ENCODE peak calls at places on chromosomes 1 and 21, in ten cellular contexts. I is Caco-2, D is fibroblast of villous mesenchyme, L is GM12865, X is lower leg skin, W is vagina, U is cardiac fibroblast, K is sigmoid colon, F is fibroblast of mammary gland, P is epithelial cell of esophagus. T is an unnamed sample.

GRCh38 chr1:97433520-97434175 is 487.2 kb downstream of the DPYD start:
- DNase-seq in D (peak), U (peak), I (no peak), K (no peak), X (no peak), F (peak), W (no peak), L (no peak), P (peak), T (no peak)

GRCh38 chr1:14365226-14365994 is 233.1 kb upstream of the KAZN start:
- DNase-seq in W (no peak), U (peak), L (no peak), D (no peak), I (no peak), K (no peak), F (peak), X (no peak), P (no peak), T (no peak)

GRCh38 chr1:34970829-34971228 is 14.3 kb downstream of the TMEM35B start:
- DNase-seq in D (no peak), I (no peak), U (no peak), P (no peak), W (no peak), K (no peak), X (no peak), F (no peak), L (no peak), T (no peak)

GRCh38 chr1:154463512-154463990 is 38.5 kb upstream of the TDRD10 start:
- DNase-seq in D (no peak), W (no peak), K (peak), X (peak), U (no peak), L (peak), P (no peak), I (no peak), F (no peak), T (no peak)

GRCh38 chr1:113507552-113508214 is 117.4 kb downstream of the MAGI3 start:
- DNase-seq in L (no peak), D (no peak), I (no peak), K (no peak), W (no peak), U (no peak), P (no peak), X (no peak), F (no peak), T (no peak)

GRCh38 chr1:65119951-65120350 is 28.1 kb upstream of the AK4 start:
- DNase-seq in L (no peak), U (no peak), P (no peak), D (no peak), X (no peak), W (no peak), F (no peak), I (no peak), K (no peak), T (no peak)

GRCh38 chr1:243525085-243525487 is 269.2 kb downstream of the SDCCAG8 start:
- DNase-seq in K (no peak), I (no peak), D (peak), F (peak), U (peak), W (no peak), X (no peak), P (peak), L (no peak), T (no peak)

GRCh38 chr1:211133393-211133840 is 531 bp downstream of the KCNH1 start:
- DNase-seq in L (no peak), W (no peak), D (no peak), K (peak), I (no peak), P (no peak), U (no peak), X (no peak), F (no peak), T (peak)

GRCh38 chr21:43001316-43001715 is 27.0 kb downstream of the PKNOX1 start:
- DNase-seq in P (no peak), K (peak), F (no peak), U (no peak), X (no peak), W (no peak), D (peak), L (no peak), I (no peak), T (no peak)

GRCh38 chr1:12359734-12360133 is 129.9 kb downstream of the VPS13D start:
- DNase-seq in P (no peak), W (no peak), I (peak), U (peak), D (peak), L (no peak), K (no peak), F (no peak), X (no peak), T (no peak)

GRCh38 chr1:34822202-34822601 is 29.4 kb downstream of the GJA4 start:
- DNase-seq in P (no peak), K (no peak), L (no peak), U (no peak), F (no peak), D (no peak), I (no peak), W (no peak), X (no peak), T (no peak)

GRCh38 chr1:213457097-213457680 is 406.1 kb downstream of the RPS6KC1 start:
- DNase-seq in F (no peak), X (no peak), W (no peak), L (no peak), U (no peak), K (no peak), P (no peak), D (no peak), I (no peak), T (peak)

GRCh38 chr1:188904201-188904600 is 1573.5 kb downstream of the BRINP3 start:
- DNase-seq in P (peak), F (no peak), U (no peak), K (no peak), L (no peak), I (no peak), D (no peak), W (no peak), X (no peak), T (no peak)

GRCh38 chr21:23093259-23093658 is 2095.1 kb downstream of the NCAM2 start:
- DNase-seq in K (no peak), W (no peak), F (no peak), U (no peak), X (no peak), I (no peak), D (no peak), L (no peak), P (no peak), T (no peak)

GRCh38 chr21:15804247-15804985 is 74.6 kb downstream of the USP25 start:
- DNase-seq in W (no peak), I (no peak), P (no peak), F (no peak), L (no peak), X (no peak), K (no peak), D (no peak), U (no peak), T (no peak)

GRCh38 chr1:239717097-239718051 is 331.0 kb downstream of the CHRM3 start:
- DNase-seq in W (no peak), F (no peak), P (no peak), X (no peak), I (no peak), U (no peak), L (no peak), D (no peak), K (no peak), T (no peak)

GRCh38 chr1:102550729-102551384 is 554.1 kb upstream of the OLFM3 start:
- DNase-seq in W (no peak), K (no peak), P (peak), L (peak), F (peak), I (peak), D (peak), X (no peak), U (peak), T (peak)

GRCh38 chr1:95863086-95863485 is 629.1 kb downstream of the RWDD3 start:
- DNase-seq in D (no peak), L (no peak), F (no peak), W (no peak), U (no peak), P (no peak), K (no peak), X (no peak), I (no peak), T (no peak)

GRCh38 chr1:169214598-169214997 is 108.1 kb downstream of the ATP1B1 start:
- DNase-seq in K (no peak), I (no peak), L (no peak), F (no peak), U (no peak), D (no peak), W (no peak), X (no peak), P (no peak), T (no peak)

GRCh38 chr1:225848044-225848955 is 33.9 kb downstream of the TMEM63A start:
- DNase-seq in L (peak), X (no peak), I (no peak), P (no peak), F (peak), U (peak), D (peak), K (no peak), W (no peak), T (no peak)

GRCh38 chr1:183267646-183268431 is 81.8 kb downstream of the LAMC2 start:
- DNase-seq in K (no peak), U (peak), F (peak), X (peak), D (peak), L (no peak), I (no peak), P (peak), W (no peak), T (no peak)

GRCh38 chr1:12516741-12517140 is 101.3 kb downstream of the DHRS3 start:
- DNase-seq in D (no peak), W (no peak), K (peak), P (no peak), L (no peak), F (no peak), X (no peak), U (no peak), I (no peak), T (no peak)

GRCh38 chr1:228286505-228287417 is 78.9 kb downstream of the OBSCN start:
- DNase-seq in K (peak), X (no peak), L (no peak), U (no peak), W (no peak), F (no peak), I (peak), P (no peak), D (no peak), T (no peak)

GRCh38 chr1:26717066-26717465 is 21.3 kb downstream of the ARID1A start:
- DNase-seq in U (peak), F (peak), W (no peak), X (no peak), I (no peak), P (no peak), L (no peak), D (peak), K (no peak), T (no peak)

GRCh38 chr1:211553549-211553948 is 25.4 kb downstream of the SLC30A1 start:
- DNase-seq in L (no peak), X (no peak), P (no peak), D (no peak), F (no peak), I (no peak), K (no peak), W (no peak), U (no peak), T (no peak)

GRCh38 chr1:186426118-186426517 is 34.8 kb downstream of the PDC start:
- DNase-seq in P (no peak), D (no peak), L (no peak), W (no peak), F (no peak), I (no peak), K (no peak), X (no peak), U (no peak), T (no peak)
- TF ChIP-seq CTCF in P (no peak), D (no peak), L (no peak), W (no peak), F (no peak), I (no peak), K (no peak), X (no peak), U (no peak), T (no peak)

DNA sequence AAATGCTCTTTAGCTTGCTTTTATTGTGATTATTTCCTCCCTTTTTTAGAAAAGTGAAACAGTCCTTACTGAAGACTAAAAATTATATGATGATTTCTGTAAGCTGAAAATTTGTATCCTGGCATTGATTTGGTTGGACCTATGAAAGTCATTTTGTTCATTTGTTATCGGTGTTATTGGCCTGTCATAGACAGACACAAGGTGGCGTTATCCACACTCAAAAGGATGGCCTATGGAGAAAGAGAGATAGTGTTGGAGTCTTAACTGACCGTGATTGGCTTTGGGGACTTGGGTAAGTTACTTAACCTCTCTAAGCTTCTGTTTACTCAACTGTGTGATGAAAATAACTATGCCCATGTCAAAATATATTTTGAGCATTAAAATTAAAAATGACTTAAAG is 203.6 kb upstream of the CHODL start:
- DNase-seq in F (peak), K (no peak), I (peak), D (peak), X (no peak), P (peak), U (peak), W (no peak), L (peak), T (no peak)
- TF ChIP-seq CTCF in F (peak), K (no peak), I (peak), D (no peak), X (no peak), P (peak), U (no peak), W (peak), L (peak), T (peak)

GRCh38 chr1:167548059-167548932 is 5.3 kb downstream of the CREG1 start:
- DNase-seq in I (no peak), X (no peak), W (no peak), D (peak), U (peak), L (no peak), P (peak), K (no peak), F (peak), T (no peak)

GRCh38 chr1:167551359-167551758 is 2.2 kb downstream of the CREG1 start:
- DNase-seq in W (no peak), F (no peak), K (no peak), P (peak), D (no peak), L (no peak), U (no peak), I (no peak), X (no peak), T (no peak)

GRCh38 chr1:167555971-167556714 is 2.6 kb upstream of the CREG1 start:
- DNase-seq in D (peak), F (peak), X (peak), I (peak), L (peak), W (no peak), U (peak), P (peak), K (peak), T (peak)

GRCh38 chr1:167554028-167554779 is 642 bp upstream of the CREG1 start:
- DNase-seq in K (no peak), U (no peak), X (no peak), F (no peak), I (no peak), W (no peak), P (no peak), L (no peak), D (no peak), T (no peak)

GRCh38 chr1:167553136-167554027 is at the start of gene CREG1:
- DNase-seq in U (peak), W (no peak), I (peak), P (peak), K (peak), D (peak), F (peak), L (peak), X (peak), T (peak)
- TF ChIP-seq CTCF in U (no peak), W (no peak), I (no peak), P (no peak), K (no peak), D (no peak), F (no peak), L (no peak), X (no peak), T (no peak)

GRCh38 chr1:206589206-206589605 is 23.1 kb downstream of the EIF2D start:
- DNase-seq in W (no peak), P (peak), I (no peak), D (peak), F (peak), L (no peak), X (no peak), U (peak), K (peak), T (no peak)

GRCh38 chr1:206591236-206591635 is 21.0 kb downstream of the EIF2D start:
- DNase-seq in W (no peak), F (no peak), I (no peak), D (peak), U (peak), X (no peak), K (no peak), P (no peak), L (no peak), T (no peak)

GRCh38 chr1:206591696-206592095 is 20.6 kb downstream of the EIF2D start:
- DNase-seq in P (no peak), W (no peak), U (no peak), D (no peak), K (no peak), F (no peak), I (no peak), X (no peak), L (no peak), T (no peak)

GRCh38 chr1:206588492-206588891 is 23.8 kb downstream of the EIF2D start:
- DNase-seq in X (no peak), K (no peak), W (no peak), F (no peak), D (peak), P (no peak), L (no peak), I (no peak), U (no peak), T (no peak)

DNA sequence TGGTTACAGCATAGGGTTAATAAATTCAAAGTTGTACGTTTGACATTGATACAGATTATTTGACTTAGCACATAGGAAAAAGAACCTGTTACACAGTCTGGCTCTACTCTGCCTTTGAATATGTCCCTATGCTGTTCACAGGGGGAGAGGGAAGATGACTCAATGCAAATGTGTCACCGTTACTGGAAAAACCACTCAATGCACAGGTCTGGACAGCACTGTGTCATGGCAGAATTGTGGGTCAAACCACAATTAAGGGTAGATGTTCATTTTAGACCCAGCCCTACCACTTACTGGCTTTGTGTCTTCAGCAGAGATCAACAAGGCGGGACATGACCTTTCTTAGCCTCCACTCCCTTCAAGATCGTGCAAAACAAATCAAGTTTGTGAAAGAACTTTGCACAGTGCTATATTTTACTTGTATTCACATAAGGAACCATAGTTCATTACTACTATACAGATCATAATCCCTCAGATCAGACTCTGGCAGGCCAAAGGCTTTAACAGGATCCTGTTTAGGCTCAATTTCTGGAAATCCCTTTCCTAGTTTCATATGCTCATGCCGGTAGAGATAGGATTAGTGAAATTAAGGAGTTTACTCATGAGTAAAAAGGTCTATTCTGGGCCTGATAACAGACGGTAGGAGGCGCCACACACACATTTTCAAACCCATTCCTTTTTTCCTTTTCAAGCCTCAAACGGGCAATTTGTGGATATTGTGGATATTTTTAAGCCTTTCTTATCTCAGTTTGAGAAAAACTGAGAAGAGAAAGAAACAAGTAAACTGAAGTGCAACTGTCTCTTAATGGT is 22.0 kb downstream of the EIF2D start:
- DNase-seq in L (peak), I (no peak), K (no peak), D (peak), P (peak), U (peak), F (peak), W (no peak), X (no peak), T (no peak)
- TF ChIP-seq CTCF in L (peak), I (no peak), K (peak), D (peak), P (peak), U (peak), F (peak), W (no peak), X (no peak), T (peak)

GRCh38 chr21:36584980-36585940 is 105.3 kb upstream of the CLDN14 start:
- DNase-seq in K (no peak), W (no peak), P (peak), D (no peak), I (no peak), L (peak), U (no peak), F (no peak), X (no peak), T (no peak)
- TF ChIP-seq CTCF in K (no peak), W (no peak), P (no peak), D (no peak), I (no peak), L (no peak), U (no peak), F (no peak), X (no peak), T (no peak)

DNA sequence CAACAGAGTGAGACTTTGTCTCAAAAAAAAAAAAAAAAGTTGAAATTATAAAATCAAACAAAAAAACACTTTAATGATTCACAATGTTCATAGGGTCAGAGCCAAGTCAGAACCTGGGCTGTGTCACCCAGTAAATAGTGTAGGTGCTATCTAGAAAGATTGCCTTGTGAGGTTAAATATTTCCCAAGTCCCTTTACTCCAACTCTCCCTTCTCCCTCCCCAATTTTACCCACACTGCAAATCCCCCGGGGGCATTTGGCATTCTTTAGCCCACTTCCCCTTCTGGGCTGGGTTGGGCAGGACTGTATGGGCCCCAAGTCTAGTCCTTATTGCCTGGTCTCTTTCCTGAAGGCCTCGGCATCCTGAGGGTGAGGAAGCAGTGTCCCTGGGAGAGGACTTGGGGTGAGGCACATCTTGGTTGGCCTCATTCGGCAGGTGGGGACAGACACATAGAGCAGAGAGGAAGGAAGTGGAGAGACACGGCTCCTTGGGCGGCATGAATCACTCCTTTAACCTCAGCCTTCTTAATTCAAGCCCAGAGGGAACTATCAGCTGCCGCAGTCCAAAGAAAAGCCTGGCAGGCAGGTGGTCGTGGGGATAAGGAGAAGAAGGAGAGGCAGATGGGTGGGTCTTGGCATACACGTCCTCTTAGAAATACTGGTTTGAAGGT is 8.2 kb downstream of the ADORA1 start:
- DNase-seq in L (no peak), W (no peak), U (no peak), D (no peak), I (no peak), X (no peak), K (peak), F (no peak), P (peak), T (no peak)
- TF ChIP-seq CTCF in L (no peak), W (no peak), U (no peak), D (no peak), I (no peak), X (no peak), K (no peak), F (no peak), P (no peak), T (no peak)